ENCODE peak calls at places on chromosome 19, in ten cellular contexts. E is left lung, D is colonic mucosa, K is hepatocyte, C is Peyer's patch, H is coronary artery, R is esophagus squamous epithelium, Q is heart right ventricle, O is A549, U is neuronal stem cell. N is an unnamed sample.

GRCh38 chr19:6275170-6275744 is 4.5 kb downstream of the MLLT1 start:
- DNase-seq in E (no peak), D (no peak), K (no peak), C (no peak), H (no peak), R (no peak), Q (no peak), O (no peak), U (no peak), N (no peak)

GRCh38 chr19:2345794-2346663 is 14.0 kb upstream of the TMPRSS9 start:
- DNase-seq in E (peak), D (peak), K (no peak), C (peak), H (no peak), R (no peak), Q (no peak), O (no peak), U (no peak), N (no peak)

GRCh38 chr19:39582442-39582841 is 19.9 kb upstream of the LGALS13 start:
- DNase-seq in E (no peak), D (no peak), K (no peak), C (no peak), H (no peak), R (no peak), Q (no peak), O (no peak), U (no peak), N (no peak)

GRCh38 chr19:41545547-41545946 is 30.4 kb upstream of the CEACAM21 start:
- DNase-seq in E (no peak), D (no peak), K (no peak), C (peak), H (no peak), R (no peak), Q (no peak), O (no peak), U (no peak), N (no peak)

GRCh38 chr19:16889429-16889882 is 657 bp downstream of the F2RL3 start:
- DNase-seq in E (no peak), D (no peak), K (no peak), C (no peak), H (no peak), R (no peak), Q (peak), O (no peak), U (no peak), N (no peak)

GRCh38 chr19:11984986-11985385 is 20.1 kb downstream of the ZNF763 start:
- DNase-seq in E (no peak), D (no peak), K (no peak), C (no peak), H (no peak), R (no peak), Q (no peak), O (no peak), U (no peak), N (no peak)

GRCh38 chr19:3591876-3592613 is 6.8 kb downstream of the GIPC3 start:
- DNase-seq in E (no peak), D (no peak), K (no peak), C (no peak), H (no peak), R (no peak), Q (no peak), O (no peak), U (no peak), N (no peak)

GRCh38 chr19:3148503-3148902 is 12.7 kb downstream of the GNA15 start:
- DNase-seq in E (no peak), D (no peak), K (no peak), C (no peak), H (no peak), R (no peak), Q (no peak), O (no peak), U (no peak), N (no peak)

GRCh38 chr19:44685877-44686276 is 13.1 kb upstream of the CEACAM16 start:
- DNase-seq in E (peak), D (no peak), K (no peak), C (no peak), H (no peak), R (no peak), Q (no peak), O (peak), U (no peak), N (peak)

GRCh38 chr19:19305696-19306095 is 14.6 kb downstream of the SUGP1 start:
- DNase-seq in E (no peak), D (no peak), K (no peak), C (no peak), H (no peak), R (no peak), Q (no peak), O (no peak), U (no peak), N (no peak)

GRCh38 chr19:7595466-7596133 is at the start of gene CAMSAP3:
- DNase-seq in E (peak), D (peak), K (peak), C (peak), H (no peak), R (no peak), Q (no peak), O (peak), U (peak), N (no peak)

GRCh38 chr19:48501961-48502719 is 9.5 kb downstream of the LMTK3 start:
- DNase-seq in E (peak), D (peak), K (peak), C (peak), H (peak), R (peak), Q (no peak), O (peak), U (peak), N (no peak)

GRCh38 chr19:19539738-19540703 is 2.0 kb downstream of the CILP2 start:
- DNase-seq in E (peak), D (peak), K (peak), C (peak), H (no peak), R (no peak), Q (peak), O (no peak), U (no peak), N (peak)

GRCh38 chr19:43826787-43827754 is at the start of gene ZNF283:
- DNase-seq in E (peak), D (peak), K (peak), C (peak), H (peak), R (peak), Q (peak), O (peak), U (peak), N (peak)

GRCh38 chr19:12784394-12784870 is 6.9 kb upstream of the JUNB start:
- DNase-seq in E (no peak), D (no peak), K (no peak), C (no peak), H (no peak), R (no peak), Q (no peak), O (no peak), U (no peak), N (no peak)

GRCh38 chr19:708154-709141 is at the start of gene PALM:
- DNase-seq in E (no peak), D (no peak), K (peak), C (no peak), H (no peak), R (no peak), Q (peak), O (no peak), U (peak), N (no peak)

GRCh38 chr19:45526143-45526542 is 18.9 kb downstream of the VASP start:
- DNase-seq in E (peak), D (peak), K (peak), C (peak), H (no peak), R (no peak), Q (peak), O (peak), U (peak), N (peak)

GRCh38 chr19:32131037-32131436 is 214.4 kb upstream of the ZNF507 start:
- DNase-seq in E (no peak), D (no peak), K (no peak), C (no peak), H (no peak), R (no peak), Q (no peak), O (no peak), U (no peak), N (no peak)

GRCh38 chr19:3506384-3507340 is 551 bp downstream of the FZR1 start:
- DNase-seq in E (peak), D (peak), K (peak), C (peak), H (peak), R (peak), Q (no peak), O (no peak), U (no peak), N (peak)

GRCh38 chr19:45667620-45668341 is at the start of gene GIPR:
- DNase-seq in E (peak), D (peak), K (peak), C (peak), H (no peak), R (no peak), Q (peak), O (peak), U (no peak), N (peak)

GRCh38 chr19:33370783-33371182 is 2.7 kb upstream of the CEBPG start:
- DNase-seq in E (no peak), D (no peak), K (no peak), C (no peak), H (no peak), R (no peak), Q (no peak), O (no peak), U (no peak), N (no peak)

GRCh38 chr19:5070390-5070789 is 101.5 kb downstream of the KDM4B start:
- DNase-seq in E (no peak), D (no peak), K (no peak), C (no peak), H (no peak), R (no peak), Q (no peak), O (no peak), U (no peak), N (no peak)

GRCh38 chr19:1608414-1609391 is 3.4 kb upstream of the UQCR11 start:
- DNase-seq in E (peak), D (no peak), K (no peak), C (peak), H (no peak), R (no peak), Q (no peak), O (no peak), U (no peak), N (no peak)

GRCh38 chr19:31119951-31120690 is 229.1 kb downstream of the TSHZ3 start:
- DNase-seq in E (no peak), D (no peak), K (no peak), C (no peak), H (no peak), R (no peak), Q (no peak), O (no peak), U (no peak), N (no peak)

GRCh38 chr19:19379527-19379926 is 25.9 kb upstream of the GATAD2A start:
- DNase-seq in E (no peak), D (no peak), K (no peak), C (no peak), H (no peak), R (no peak), Q (no peak), O (no peak), U (no peak), N (no peak)

GRCh38 chr19:4046362-4046691 is 20.4 kb downstream of the ZBTB7A start:
- DNase-seq in E (no peak), D (no peak), K (no peak), C (no peak), H (no peak), R (no peak), Q (no peak), O (no peak), U (no peak), N (no peak)

GRCh38 chr19:44603201-44603945 is 10.0 kb upstream of the IGSF23 start:
- DNase-seq in E (no peak), D (no peak), K (no peak), C (no peak), H (no peak), R (no peak), Q (no peak), O (no peak), U (no peak), N (peak)

GRCh38 chr19:29583196-29584006 is 22.7 kb upstream of the POP4 start:
- DNase-seq in E (no peak), D (no peak), K (no peak), C (peak), H (peak), R (no peak), Q (no peak), O (no peak), U (no peak), N (no peak)

GRCh38 chr19:52297601-52298358 is 811 bp downstream of the ZNF480 start:
- DNase-seq in E (no peak), D (peak), K (no peak), C (no peak), H (no peak), R (no peak), Q (no peak), O (no peak), U (peak), N (no peak)

GRCh38 chr19:48568345-48568886 is 16.4 kb downstream of the SULT2B1 start:
- DNase-seq in E (peak), D (peak), K (peak), C (peak), H (peak), R (no peak), Q (peak), O (peak), U (no peak), N (peak)

GRCh38 chr19:17830567-17831418 is 9.5 kb upstream of the INSL3 start:
- DNase-seq in E (peak), D (peak), K (peak), C (peak), H (no peak), R (no peak), Q (peak), O (peak), U (peak), N (peak)

GRCh38 chr19:21322528-21322927 is 6.7 kb downstream of the ZNF708 start:
- DNase-seq in E (no peak), D (no peak), K (no peak), C (no peak), H (no peak), R (no peak), Q (peak), O (no peak), U (no peak), N (no peak)

GRCh38 chr19:38011426-38011825 is 104.4 kb downstream of the SIPA1L3 start:
- DNase-seq in E (no peak), D (no peak), K (no peak), C (no peak), H (no peak), R (no peak), Q (no peak), O (no peak), U (no peak), N (no peak)

GRCh38 chr19:15331419-15332310 is 674 bp downstream of the BRD4 start:
- DNase-seq in E (peak), D (peak), K (peak), C (peak), H (peak), R (no peak), Q (peak), O (peak), U (peak), N (no peak)

GRCh38 chr19:8988204-8988603 is 22.0 kb downstream of the MUC16 start:
- DNase-seq in E (no peak), D (no peak), K (no peak), C (no peak), H (no peak), R (no peak), Q (no peak), O (peak), U (no peak), N (no peak)

GRCh38 chr19:35292986-35293732 is 1.2 kb downstream of the MAG start:
- DNase-seq in E (no peak), D (no peak), K (no peak), C (no peak), H (no peak), R (no peak), Q (no peak), O (no peak), U (no peak), N (no peak)

GRCh38 chr19:13978721-13979191 is 26.4 kb downstream of the DCAF15 start:
- DNase-seq in E (peak), D (no peak), K (peak), C (no peak), H (no peak), R (no peak), Q (no peak), O (no peak), U (peak), N (no peak)
- H3K27ac ChIP-seq in E (peak), D (peak), K (peak), C (peak), H (peak), R (peak), Q (peak), O (no peak), U (no peak), N (no peak)

GRCh38 chr19:50387868-50388245 is 3.7 kb downstream of the POLD1 start:
- DNase-seq in E (no peak), D (no peak), K (no peak), C (no peak), H (no peak), R (no peak), Q (no peak), O (no peak), U (no peak), N (no peak)
- H3K4me3 ChIP-seq in E (no peak), D (no peak), K (no peak), C (no peak), H (no peak), R (no peak), Q (no peak), O (no peak), U (no peak), N (no peak)

DNA sequence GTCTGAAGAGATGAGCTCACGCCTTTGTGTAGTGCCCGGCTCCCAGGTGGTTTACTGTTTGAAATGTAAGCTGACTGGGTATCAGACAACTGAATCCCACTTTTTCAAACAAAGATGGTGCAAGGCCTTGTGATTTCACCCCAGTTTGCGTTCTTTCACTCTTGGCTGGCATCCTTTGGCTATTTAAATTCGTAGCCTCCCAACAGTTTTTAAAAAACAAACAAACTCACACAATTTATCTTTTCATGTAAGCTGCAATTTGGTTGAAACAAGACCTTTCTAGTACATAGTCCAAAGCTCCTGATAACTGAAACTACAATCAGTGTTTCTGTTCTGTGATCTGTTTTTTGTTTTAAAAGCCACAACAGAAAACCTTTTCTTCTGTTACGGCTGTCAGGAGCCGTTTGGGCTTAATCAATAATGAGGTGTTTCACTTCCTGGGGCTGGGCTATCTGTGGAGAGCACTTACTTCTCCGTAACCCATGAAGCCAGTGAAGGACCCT is 65.1 kb upstream of the NPAS1 start:
- DNase-seq in E (no peak), D (no peak), K (no peak), C (no peak), H (no peak), R (no peak), Q (no peak), O (no peak), U (no peak), N (no peak)
- H3K27ac ChIP-seq in E (no peak), D (peak), K (peak), C (peak), H (peak), R (no peak), Q (no peak), O (peak), U (no peak), N (peak)

GRCh38 chr19:10718205-10719196 is 622 bp downstream of the DNM2 start:
- DNase-seq in E (peak), D (no peak), K (peak), C (no peak), H (peak), R (no peak), Q (peak), O (no peak), U (no peak), N (no peak)

GRCh38 chr19:10717356-10718204 is at the start of gene DNM2:
- DNase-seq in E (peak), D (peak), K (peak), C (peak), H (peak), R (peak), Q (peak), O (peak), U (peak), N (peak)

GRCh38 chr19:10719466-10719961 is 1.6 kb downstream of the DNM2 start:
- DNase-seq in E (no peak), D (no peak), K (no peak), C (no peak), H (no peak), R (no peak), Q (no peak), O (no peak), U (no peak), N (no peak)

GRCh38 chr19:10720607-10721125 is 2.8 kb downstream of the DNM2 start:
- DNase-seq in E (no peak), D (no peak), K (no peak), C (no peak), H (no peak), R (no peak), Q (no peak), O (no peak), U (no peak), N (no peak)

GRCh38 chr19:10717054-10717355 is 874 bp upstream of the DNM2 start:
- DNase-seq in E (no peak), D (no peak), K (no peak), C (no peak), H (no peak), R (no peak), Q (no peak), O (no peak), U (no peak), N (no peak)
- H3K4me3 ChIP-seq in E (no peak), D (no peak), K (no peak), C (no peak), H (peak), R (peak), Q (peak), O (no peak), U (no peak), N (peak)

DNA sequence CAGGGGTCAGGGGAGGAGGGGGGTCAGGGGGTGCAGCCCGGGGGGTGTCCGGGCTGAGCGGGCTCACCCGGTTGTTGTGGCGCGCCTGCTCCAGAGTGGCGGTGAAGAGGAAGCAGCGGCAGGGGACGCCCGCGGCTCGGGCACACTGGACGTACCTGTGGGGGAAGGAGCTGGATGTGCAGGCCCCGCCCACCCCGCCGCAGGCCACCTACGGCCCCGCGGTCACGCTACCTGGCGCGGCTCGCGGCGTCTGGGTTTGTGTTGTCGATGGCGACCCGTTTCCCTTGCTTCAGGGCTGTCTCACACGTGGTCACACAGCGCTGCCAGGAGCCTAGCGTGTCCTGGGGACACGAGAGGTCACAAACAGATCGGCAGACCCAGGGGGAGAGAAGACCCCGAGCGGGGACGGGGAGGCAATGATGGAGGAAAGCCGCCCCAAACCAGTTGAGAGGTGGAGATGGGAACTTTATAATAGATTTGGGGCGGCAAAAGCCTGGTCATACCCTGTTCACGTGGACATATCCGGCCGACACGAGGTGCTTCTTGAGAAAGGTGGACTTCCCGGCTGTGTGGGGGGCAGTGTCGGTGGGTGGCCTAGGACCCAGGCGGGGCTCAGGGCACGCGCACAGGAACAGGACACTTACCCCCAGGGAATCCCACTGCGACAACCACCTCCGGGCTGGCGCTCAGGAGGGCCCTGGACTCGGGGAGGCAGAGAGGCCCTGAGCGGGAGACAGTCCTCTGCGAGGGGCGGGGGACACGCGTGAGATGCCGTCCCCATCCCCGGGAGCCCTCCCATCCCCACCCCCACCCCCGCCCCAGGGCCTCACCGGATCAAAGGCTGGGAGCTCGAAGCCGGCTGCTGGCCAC is 5.6 kb downstream of the PNKP start:
- DNase-seq in E (peak), D (no peak), K (no peak), C (no peak), H (no peak), R (no peak), Q (no peak), O (no peak), U (no peak), N (no peak)
- H3K27ac ChIP-seq in E (no peak), D (no peak), K (peak), C (no peak), H (peak), R (peak), Q (no peak), O (no peak), U (no peak), N (no peak)

N was measured in brain microvascular endothelial cell.